ENCODE peak calls at places on chromosomes 2 and 18, in eight cellular contexts. F is cardiac muscle cell; B is psoas muscle; P is OCI-LY7; Y is CD8-positive, alpha-beta T cell; A is tibial nerve; C is PC-9; G is gastrocnemius medialis. Z is an unnamed sample.

GRCh38 chr2:175931751-175932295 is 70.2 kb downstream of the LNPK start:
- DNase-seq in F (peak; percentile 36), B (no peak), P (no peak), Y (no peak), A (no peak), C (no peak), G (no peak), Z (no peak)

GRCh38 chr18:52670903-52671302 is 330.9 kb downstream of the DCC start:
- DNase-seq in F (peak; percentile 2), B (no peak), P (peak; percentile 0), Y (no peak), A (no peak), C (no peak), G (no peak), Z (no peak)

GRCh38 chr2:54724560-54725342 is 1.3 kb downstream of the EML6 start:
- DNase-seq in F (no peak), B (peak; percentile 51), P (peak; percentile 75), Y (peak; percentile 16), A (no peak), C (no peak), G (no peak), Z (peak; percentile 40)

GRCh38 chr2:134233733-134234135 is 20.1 kb upstream of the MGAT5 start:
- DNase-seq in F (no peak), B (no peak), P (peak; percentile 78), Y (no peak), A (no peak), C (no peak), G (no peak), Z (no peak)

GRCh38 chr2:195021704-195022513 is 635.1 kb upstream of the SLC39A10 start:
- DNase-seq in F (no peak), B (no peak), P (no peak), Y (no peak), A (no peak), C (no peak), G (no peak), Z (no peak)

GRCh38 chr2:26429779-26430654 is 28.3 kb downstream of the DRC1 start:
- DNase-seq in F (no peak), B (peak; percentile 64), P (no peak), Y (no peak), A (no peak), C (no peak), G (peak; percentile 17), Z (no peak)

GRCh38 chr2:158730621-158730905 is 64.6 kb upstream of the DAPL1 start:
- DNase-seq in F (no peak), B (no peak), P (no peak), Y (no peak), A (no peak), C (no peak), G (no peak), Z (no peak)

GRCh38 chr2:45168731-45169338 is 159.6 kb upstream of the SIX2 start:
- DNase-seq in F (peak; percentile 32), B (peak; percentile 59), P (no peak), Y (no peak), A (no peak), C (peak; percentile 47), G (no peak), Z (no peak)

GRCh38 chr18:51654441-51655326 is 457.2 kb upstream of the MEX3C start:
- DNase-seq in F (no peak), B (no peak), P (no peak), Y (no peak), A (no peak), C (no peak), G (no peak), Z (no peak)

GRCh38 chr2:238711346-238711745 is 136.5 kb upstream of the TWIST2 start:
- DNase-seq in F (no peak), B (no peak), P (no peak), Y (no peak), A (no peak), C (no peak), G (no peak), Z (no peak)

GRCh38 chr2:181394741-181395437 is 62.3 kb upstream of the ITGA4 start:
- DNase-seq in F (no peak), B (no peak), P (no peak), Y (no peak), A (no peak), C (no peak), G (no peak), Z (no peak)

GRCh38 chr18:45071959-45072358 is 391.3 kb downstream of the SETBP1 start:
- DNase-seq in F (no peak), B (no peak), P (no peak), Y (no peak), A (no peak), C (no peak), G (no peak), Z (no peak)

GRCh38 chr2:85929096-85930044 is 40.6 kb upstream of the ST3GAL5 start:
- DNase-seq in F (no peak), B (no peak), P (no peak), Y (no peak), A (no peak), C (no peak), G (no peak), Z (no peak)

GRCh38 chr18:13425357-13426095 is 207.0 kb downstream of the LDLRAD4 start:
- DNase-seq in F (no peak), B (no peak), P (no peak), Y (no peak), A (no peak), C (no peak), G (no peak), Z (peak; percentile 41)
- H3K4me1 ChIP-seq in F (no peaks in the 10 kb centered on the region), B (peaks cover 15% of the 10 kb centered on the region), P (peaks cover 8% of the 10 kb centered on the region), Y (peaks cover 13% of the 10 kb centered on the region), A (no peaks in the 10 kb centered on the region), C (no peaks in the 10 kb centered on the region), G (peaks cover 12% of the 10 kb centered on the region), Z (no peaks in the 10 kb centered on the region)

GRCh38 chr2:183078467-183079334 is at the start of gene DUSP19:
- DNase-seq in F (peak; percentile 93), B (peak; percentile 79), P (peak; percentile 89), Y (peak; percentile 65), A (peak; percentile 93), C (peak; percentile 98), G (peak; percentile 92), Z (peak; percentile 98)

GRCh38 chr2:183078163-183078466 is 432 bp upstream of the DUSP19 start:
- DNase-seq in F (no peak), B (peak; percentile 63), P (peak; percentile 43), Y (no peak), A (no peak), C (no peak), G (no peak), Z (no peak)

GRCh38 chr2:183081908-183082307 is 3.4 kb downstream of the DUSP19 start:
- DNase-seq in F (peak; percentile 41), B (no peak), P (no peak), Y (no peak), A (no peak), C (no peak), G (no peak), Z (no peak)

DNA sequence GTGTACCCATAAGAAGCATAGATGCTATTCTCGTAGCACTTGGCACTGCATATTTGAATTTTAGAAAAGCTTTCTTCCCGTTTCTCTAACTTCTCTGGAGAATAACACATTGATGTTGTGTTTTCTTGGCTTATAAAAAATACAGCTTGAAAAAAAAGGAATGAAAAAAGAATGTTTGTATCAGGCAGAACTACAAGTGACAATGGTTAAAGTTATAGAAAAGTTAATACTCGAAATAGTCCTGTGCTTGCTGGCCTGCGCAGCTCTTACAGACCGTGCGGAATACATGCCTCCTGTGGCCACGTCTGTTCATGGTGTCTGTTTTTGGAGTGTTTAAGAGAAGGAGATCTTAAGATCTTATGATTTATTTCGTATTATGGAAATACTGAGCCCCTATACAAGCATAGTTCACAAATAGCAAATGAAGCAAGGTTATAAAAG is 808 bp downstream of the DUSP19 start:
- DNase-seq in F (peak; percentile 46), B (no peak), P (no peak), Y (no peak), A (no peak), C (no peak), G (no peak), Z (no peak)
- TF ChIP-seq CTCF in F (no peak), B (no peak), P (peak; percentile 12), Y (no peak), A (no peak), C (no peak), G (no peak), Z (no peak)

GRCh38 chr18:24199563-24199962 is 60.7 kb downstream of the CABYR start:
- DNase-seq in F (no peak), B (no peak), P (no peak), Y (no peak), A (no peak), C (no peak), G (peak; percentile 49), Z (no peak)

GRCh38 chr18:24201699-24202687 is 63.1 kb downstream of the CABYR start:
- DNase-seq in F (no peak), B (no peak), P (no peak), Y (no peak), A (no peak), C (no peak), G (peak; percentile 33), Z (no peak)

GRCh38 chr18:24200494-24200893 is 61.6 kb downstream of the CABYR start:
- DNase-seq in F (no peak), B (no peak), P (no peak), Y (no peak), A (no peak), C (no peak), G (no peak), Z (no peak)

GRCh38 chr18:24198461-24198860 is 59.6 kb downstream of the CABYR start:
- DNase-seq in F (no peak), B (peak; percentile 78), P (no peak), Y (no peak), A (no peak), C (no peak), G (peak; percentile 96), Z (no peak)

GRCh38 chr18:24200899-24201298 is 62.0 kb downstream of the CABYR start:
- DNase-seq in F (no peak), B (no peak), P (no peak), Y (no peak), A (no peak), C (no peak), G (no peak), Z (no peak)
- H3K27ac ChIP-seq in F (no peak overlapping the region), B (peak overlapping the region; percentile 74), P (no peak overlapping the region), Y (no peak overlapping the region), A (no peak overlapping the region), C (no peak overlapping the region), G (peak overlapping the region; percentile 80), Z (no peak overlapping the region)

DNA sequence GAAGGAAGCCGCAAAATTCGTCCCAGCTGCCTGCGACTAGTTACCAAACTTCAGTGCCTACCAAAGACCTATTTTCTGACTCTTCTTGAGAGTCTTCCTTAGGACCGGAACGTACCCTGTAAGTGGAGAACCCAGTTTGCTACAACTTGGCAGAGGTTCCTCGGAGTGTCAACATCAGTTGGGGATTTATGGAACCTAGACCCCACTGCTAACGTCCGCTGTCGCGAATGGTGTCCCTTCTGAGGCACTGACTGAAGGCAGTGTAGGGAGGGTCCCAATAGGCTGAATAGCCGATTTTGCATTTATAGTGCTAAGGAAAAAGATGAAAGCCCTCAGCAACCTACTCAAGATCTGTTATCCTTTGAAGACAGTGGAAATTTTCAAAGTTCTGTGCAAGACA is 568 bp upstream of the STK17B start:
- DNase-seq in F (peak; percentile 11), B (no peak), P (no peak), Y (no peak), A (no peak), C (no peak), G (no peak), Z (no peak)
- H3K4me1 ChIP-seq in F (peaks cover 9% of the 10 kb centered on the region), B (peaks cover 7% of the 10 kb centered on the region), P (peaks cover 37% of the 10 kb centered on the region), Y (peaks cover 45% of the 10 kb centered on the region), A (no peaks in the 10 kb centered on the region), C (peaks cover 34% of the 10 kb centered on the region), G (peaks cover 13% of the 10 kb centered on the region), Z (no peaks in the 10 kb centered on the region)